ENCODE peak calls at places on chromosomes 6 and 20, in five cellular contexts. R is SK-N-SH, G is H9, T is PC-3, U is neuronal stem cell. B is an unnamed sample.

GRCh38 chr20:53738039-53738944 is 144.7 kb upstream of the ZNF217 start:
- DNase-seq in R (peak; percentile 34), G (peak; percentile 78), T (peak; percentile 98), U (no peak), B (peak; percentile 89)

GRCh38 chr6:40695750-40696415 is 108.7 kb upstream of the LRFN2 start:
- DNase-seq in R (no peak), G (no peak), T (no peak), U (no peak), B (no peak)

GRCh38 chr6:162442675-162443074 is 284.9 kb downstream of the PRKN start:
- DNase-seq in R (peak; percentile 48), G (peak; percentile 73), T (no peak), U (peak; percentile 41), B (no peak)

GRCh38 chr6:143677891-143678737 is at the start of gene PHACTR2:
- DNase-seq in R (peak; percentile 94), G (peak; percentile 85), T (peak; percentile 57), U (peak; percentile 90), B (peak; percentile 90)

GRCh38 chr6:35140991-35141720 is at the start of gene TCP11:
- DNase-seq in R (peak; percentile 26), G (peak; percentile 68), T (no peak), U (no peak), B (peak; percentile 79)

GRCh38 chr6:155177369-155177961 is 86.3 kb upstream of the CLDN20 start:
- DNase-seq in R (peak; percentile 45), G (no peak), T (peak; percentile 83), U (peak; percentile 36), B (no peak)

GRCh38 chr6:107665386-107665785 is 158.7 kb downstream of the SCML4 start:
- DNase-seq in R (no peak), G (no peak), T (peak; percentile 50), U (no peak), B (no peak)

GRCh38 chr6:13466304-13467215 is 20.8 kb downstream of the GFOD1 start:
- DNase-seq in R (no peak), G (no peak), T (no peak), U (no peak), B (no peak)

GRCh38 chr6:129645371-129646139 is 64.4 kb downstream of the ARHGAP18 start:
- DNase-seq in R (no peak), G (no peak), T (peak; percentile 54), U (no peak), B (no peak)

GRCh38 chr6:140554421-140554820 is 1180.0 kb upstream of the CITED2 start:
- DNase-seq in R (no peak), G (no peak), T (peak; percentile 19), U (no peak), B (no peak)

GRCh38 chr20:528923-529594 is 14.5 kb downstream of the CSNK2A1 start:
- DNase-seq in R (no peak), G (no peak), T (peak; percentile 70), U (no peak), B (no peak)

GRCh38 chr6:21594427-21595264 is 1.1 kb downstream of the SOX4 start:
- DNase-seq in R (peak; percentile 59), G (no peak), T (peak; percentile 34), U (no peak), B (peak; percentile 91)

GRCh38 chr6:18405477-18406293 is 18.5 kb downstream of the RNF144B start:
- DNase-seq in R (no peak), G (no peak), T (peak; percentile 96), U (no peak), B (no peak)

GRCh38 chr20:13141541-13141940 is 79.5 kb upstream of the ISM1 start:
- DNase-seq in R (peak; percentile 35), G (no peak), T (no peak), U (no peak), B (no peak)

GRCh38 chr6:110643175-110643574 is 166.8 kb upstream of the SLC22A16 start:
- DNase-seq in R (no peak), G (no peak), T (peak; percentile 83), U (no peak), B (no peak)

GRCh38 chr20:1892122-1892385 is 3.2 kb upstream of the SIRPA start:
- DNase-seq in R (no peak), G (no peak), T (no peak), U (no peak), B (no peak)

GRCh38 chr20:51456511-51457280 is 85.8 kb downstream of the NFATC2 start:
- DNase-seq in R (peak; percentile 89), G (peak; percentile 54), T (peak; percentile 100), U (no peak), B (peak; percentile 98)

GRCh38 chr6:22966711-22967110 is 397.3 kb downstream of the HDGFL1 start:
- DNase-seq in R (no peak), G (no peak), T (no peak), U (no peak), B (no peak)

GRCh38 chr20:29296256-29297230 is 1960.9 kb upstream of the DEFB115 start:
- DNase-seq in R (no peak), G (no peak), T (no peak), U (no peak), B (no peak)

GRCh38 chr6:33175436-33176069 is 16.7 kb downstream of the COL11A2 start:
- DNase-seq in R (no peak), G (no peak), T (no peak), U (no peak), B (no peak)

GRCh38 chr6:116280960-116281316 is 1.2 kb upstream of the TSPYL1 start:
- DNase-seq in R (no peak), G (no peak), T (no peak), U (no peak), B (no peak)

GRCh38 chr6:106159531-106159940 is 73.4 kb downstream of the PRDM1 start:
- DNase-seq in R (no peak), G (no peak), T (peak; percentile 80), U (no peak), B (no peak)

GRCh38 chr6:25603251-25603650 is 48.8 kb upstream of the SCGN start:
- DNase-seq in R (no peak), G (no peak), T (no peak), U (no peak), B (no peak)

GRCh38 chr6:5786321-5787053 is 220.2 kb downstream of the NRN1 start:
- DNase-seq in R (no peak), G (no peak), T (no peak), U (no peak), B (no peak)

GRCh38 chr20:11553603-11554002 is 364.1 kb upstream of the BTBD3 start:
- DNase-seq in R (no peak), G (no peak), T (peak; percentile 54), U (no peak), B (no peak)

GRCh38 chr6:157761331-157761921 is 61.6 kb upstream of the SNX9 start:
- DNase-seq in R (no peak), G (no peak), T (peak; percentile 62), U (no peak), B (no peak)
- H3K27ac ChIP-seq in R (peak overlapping the region; percentile 34), G (no peak overlapping the region), T (peak overlapping the region; percentile 89), U (no peak overlapping the region), B (no peak overlapping the region)

GRCh38 chr6:113627480-113627879 is 229.7 kb upstream of the MARCKS start:
- DNase-seq in R (no peak), G (no peak), T (no peak), U (no peak), B (no peak)
- H3K9ac ChIP-seq in R (no peak overlapping the region), G (no peak overlapping the region), T (no peak overlapping the region), U (no peak overlapping the region), B (no peak overlapping the region)

DNA sequence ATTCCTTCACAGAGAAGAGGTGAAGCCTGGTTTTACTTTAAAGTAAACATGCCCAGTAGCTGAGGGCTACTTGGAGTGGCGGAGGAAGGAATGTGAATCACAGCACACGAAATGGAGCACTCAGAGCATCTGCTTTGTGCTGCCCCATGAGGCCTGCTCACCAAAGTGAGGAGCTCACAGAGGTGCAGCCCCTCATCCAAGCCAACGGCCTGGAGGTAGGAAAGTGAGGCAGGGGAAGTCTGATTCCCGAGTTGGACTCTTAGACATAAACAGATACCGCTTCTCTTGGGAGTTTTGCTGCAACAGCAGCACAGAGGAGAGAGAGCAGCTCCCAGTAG is 3.6 kb downstream of the YTHDF1 start:
- DNase-seq in R (no peak), G (no peak), T (no peak), U (no peak), B (peak; percentile 21)
- H3K27ac ChIP-seq in R (no peak overlapping the region), G (no peak overlapping the region), T (no peak overlapping the region), U (no peak overlapping the region), B (no peak overlapping the region)

GRCh38 chr6:28772480-28773381 is 151.1 kb downstream of the TRIM27 start:
- DNase-seq in R (no peak), G (peak; percentile 45), T (no peak), U (no peak), B (no peak)
- H3K9ac ChIP-seq in R (no peak overlapping the region), G (no peak overlapping the region), T (no peak overlapping the region), U (no peak overlapping the region), B (no peak overlapping the region)

DNA sequence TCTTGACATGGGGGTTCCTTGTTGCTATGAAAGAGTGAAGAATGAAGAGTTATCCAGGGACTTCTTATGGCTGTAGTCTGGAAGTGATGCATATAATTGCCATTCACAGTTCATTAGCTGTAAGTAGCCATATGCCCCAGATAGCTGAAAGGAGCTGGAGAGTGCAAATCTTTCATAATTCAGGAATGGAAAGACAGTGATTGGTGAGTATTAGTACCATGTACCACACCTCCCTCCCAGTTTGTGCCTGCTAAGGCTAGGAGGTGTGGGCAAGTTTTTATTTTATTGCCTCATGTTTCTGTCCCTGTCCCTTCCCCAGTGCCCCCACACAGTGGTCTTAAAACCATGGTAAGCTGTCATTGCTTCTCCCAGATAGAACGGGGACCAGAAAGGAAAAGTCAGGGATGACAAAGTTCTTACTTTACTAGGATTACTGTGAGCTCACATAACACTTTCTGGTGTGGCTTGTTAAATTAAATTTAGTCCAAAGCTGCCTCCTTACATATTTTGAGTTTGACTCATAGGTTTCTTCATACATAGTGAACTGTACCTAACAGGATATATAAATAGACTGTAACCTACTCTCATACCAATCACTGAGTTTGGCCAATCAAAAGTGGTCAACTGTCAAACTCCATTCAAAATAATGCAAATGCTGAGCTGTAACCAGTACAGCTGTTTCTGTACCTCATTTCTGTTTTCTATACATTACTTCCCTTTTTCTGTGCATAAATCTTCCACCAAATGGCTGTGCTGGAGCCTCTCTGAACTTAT is 119.4 kb downstream of the RFPL4B start:
- DNase-seq in R (no peak), G (no peak), T (peak; percentile 75), U (no peak), B (no peak)
- H3K27ac ChIP-seq in R (no peak overlapping the region), G (no peak overlapping the region), T (peak overlapping the region; percentile 19), U (no peak overlapping the region), B (no peak overlapping the region)